ENCODE peak calls at places on chromosome 16, in eight cellular contexts. One of them, this sample, is unnamed.

GRCh38 chr16:84663433-84664101 is 15.3 kb downstream of the KLHL36 start:
- DNase-seq in psoas muscle: no peak
- DNase-seq in neural progenitor cell: no peak
- DNase-seq in gastrocnemius medialis: no peak
- DNase-seq in brain microvascular endothelial cell: no peak
- DNase-seq in PC-9: no peak
- DNase-seq in esophagus squamous epithelium: no peak
- DNase-seq in sigmoid colon: no peak
- DNase-seq in this sample: no peak

GRCh38 chr16:29809850-29810698 is 1.9 kb upstream of the PRRT2 start:
- DNase-seq in psoas muscle: peak; percentile 54
- DNase-seq in neural progenitor cell: peak; percentile 52
- DNase-seq in gastrocnemius medialis: no peak
- DNase-seq in brain microvascular endothelial cell: no peak
- DNase-seq in PC-9: no peak
- DNase-seq in esophagus squamous epithelium: no peak
- DNase-seq in sigmoid colon: no peak
- DNase-seq in this sample: no peak

GRCh38 chr16:74666010-74666421 is 661 bp downstream of the RFWD3 start:
- DNase-seq in psoas muscle: no peak
- DNase-seq in neural progenitor cell: no peak
- DNase-seq in gastrocnemius medialis: no peak
- DNase-seq in brain microvascular endothelial cell: no peak
- DNase-seq in PC-9: no peak
- DNase-seq in esophagus squamous epithelium: no peak
- DNase-seq in sigmoid colon: no peak
- DNase-seq in this sample: no peak

GRCh38 chr16:86509759-86510464 is 415 bp upstream of the FOXF1 start:
- DNase-seq in psoas muscle: peak; percentile 51
- DNase-seq in neural progenitor cell: peak; percentile 71
- DNase-seq in gastrocnemius medialis: no peak
- DNase-seq in brain microvascular endothelial cell: no peak
- DNase-seq in PC-9: no peak
- DNase-seq in esophagus squamous epithelium: no peak
- DNase-seq in sigmoid colon: peak; percentile 98
- DNase-seq in this sample: no peak

GRCh38 chr16:19907161-19907992 is 22.7 kb upstream of the GPRC5B start:
- DNase-seq in psoas muscle: peak; percentile 67
- DNase-seq in neural progenitor cell: peak; percentile 89
- DNase-seq in gastrocnemius medialis: peak; percentile 23
- DNase-seq in brain microvascular endothelial cell: peak; percentile 68
- DNase-seq in PC-9: peak; percentile 49
- DNase-seq in esophagus squamous epithelium: no peak
- DNase-seq in sigmoid colon: peak; percentile 77
- DNase-seq in this sample: peak; percentile 61

GRCh38 chr16:84672276-84673202 is 24.2 kb downstream of the KLHL36 start:
- DNase-seq in psoas muscle: peak; percentile 90
- DNase-seq in neural progenitor cell: peak; percentile 78
- DNase-seq in gastrocnemius medialis: peak; percentile 63
- DNase-seq in brain microvascular endothelial cell: peak; percentile 62
- DNase-seq in PC-9: no peak
- DNase-seq in esophagus squamous epithelium: peak; percentile 15
- DNase-seq in sigmoid colon: peak; percentile 89
- DNase-seq in this sample: peak; percentile 79

GRCh38 chr16:23739516-23739915 is 15.3 kb upstream of the CHP2 start:
- DNase-seq in psoas muscle: no peak
- DNase-seq in neural progenitor cell: no peak
- DNase-seq in gastrocnemius medialis: no peak
- DNase-seq in brain microvascular endothelial cell: no peak
- DNase-seq in PC-9: no peak
- DNase-seq in esophagus squamous epithelium: no peak
- DNase-seq in sigmoid colon: no peak
- DNase-seq in this sample: no peak

GRCh38 chr16:87602005-87602790 is at the start of gene JPH3:
- DNase-seq in psoas muscle: no peak
- DNase-seq in neural progenitor cell: peak; percentile 80
- DNase-seq in gastrocnemius medialis: no peak
- DNase-seq in brain microvascular endothelial cell: no peak
- DNase-seq in PC-9: no peak
- DNase-seq in esophagus squamous epithelium: no peak
- DNase-seq in sigmoid colon: no peak
- DNase-seq in this sample: no peak

GRCh38 chr16:60217787-60218186 is 1483.7 kb upstream of the GOT2 start:
- DNase-seq in psoas muscle: no peak
- DNase-seq in neural progenitor cell: no peak
- DNase-seq in gastrocnemius medialis: no peak
- DNase-seq in brain microvascular endothelial cell: no peak
- DNase-seq in PC-9: no peak
- DNase-seq in esophagus squamous epithelium: no peak
- DNase-seq in sigmoid colon: no peak
- DNase-seq in this sample: no peak

GRCh38 chr16:85074225-85074914 is 37.9 kb downstream of the CIBAR2 start:
- DNase-seq in psoas muscle: no peak
- DNase-seq in neural progenitor cell: no peak
- DNase-seq in gastrocnemius medialis: no peak
- DNase-seq in brain microvascular endothelial cell: no peak
- DNase-seq in PC-9: no peak
- DNase-seq in esophagus squamous epithelium: no peak
- DNase-seq in sigmoid colon: no peak
- DNase-seq in this sample: no peak

GRCh38 chr16:7390974-7391373 is 58.3 kb downstream of the RBFOX1 start:
- DNase-seq in psoas muscle: peak; percentile 88
- DNase-seq in neural progenitor cell: no peak
- DNase-seq in gastrocnemius medialis: peak; percentile 88
- DNase-seq in brain microvascular endothelial cell: no peak
- DNase-seq in PC-9: no peak
- DNase-seq in esophagus squamous epithelium: no peak
- DNase-seq in sigmoid colon: no peak
- DNase-seq in this sample: no peak

GRCh38 chr16:81994485-81994884 is 16.8 kb downstream of the SDR42E1 start:
- DNase-seq in psoas muscle: no peak
- DNase-seq in neural progenitor cell: no peak
- DNase-seq in gastrocnemius medialis: no peak
- DNase-seq in brain microvascular endothelial cell: no peak
- DNase-seq in PC-9: no peak
- DNase-seq in esophagus squamous epithelium: no peak
- DNase-seq in sigmoid colon: no peak
- DNase-seq in this sample: no peak

GRCh38 chr16:2698996-2699750 is 16.9 kb downstream of the KCTD5 start:
- DNase-seq in psoas muscle: peak; percentile 74
- DNase-seq in neural progenitor cell: no peak
- DNase-seq in gastrocnemius medialis: peak; percentile 45
- DNase-seq in brain microvascular endothelial cell: no peak
- DNase-seq in PC-9: peak; percentile 26
- DNase-seq in esophagus squamous epithelium: no peak
- DNase-seq in sigmoid colon: no peak
- DNase-seq in this sample: no peak

GRCh38 chr16:85491798-85492616 is 121.1 kb upstream of the GSE1 start:
- DNase-seq in psoas muscle: peak; percentile 88
- DNase-seq in neural progenitor cell: no peak
- DNase-seq in gastrocnemius medialis: peak; percentile 86
- DNase-seq in brain microvascular endothelial cell: no peak
- DNase-seq in PC-9: peak; percentile 82
- DNase-seq in esophagus squamous epithelium: no peak
- DNase-seq in sigmoid colon: peak; percentile 91
- DNase-seq in this sample: peak; percentile 90

GRCh38 chr16:27383511-27384243 is 18.3 kb upstream of the IL21R start:
- DNase-seq in psoas muscle: peak; percentile 68
- DNase-seq in neural progenitor cell: no peak
- DNase-seq in gastrocnemius medialis: peak; percentile 46
- DNase-seq in brain microvascular endothelial cell: no peak
- DNase-seq in PC-9: no peak
- DNase-seq in esophagus squamous epithelium: no peak
- DNase-seq in sigmoid colon: peak; percentile 71
- DNase-seq in this sample: peak; percentile 49

GRCh38 chr16:50235581-50235980 is 30.8 kb upstream of the ADCY7 start:
- DNase-seq in psoas muscle: no peak
- DNase-seq in neural progenitor cell: peak; percentile 54
- DNase-seq in gastrocnemius medialis: no peak
- DNase-seq in brain microvascular endothelial cell: no peak
- DNase-seq in PC-9: peak; percentile 41
- DNase-seq in esophagus squamous epithelium: no peak
- DNase-seq in sigmoid colon: no peak
- DNase-seq in this sample: no peak
- H3K27ac ChIP-seq in psoas muscle: no peak overlapping the region
- H3K27ac ChIP-seq in neural progenitor cell: no peak overlapping the region
- H3K27ac ChIP-seq in gastrocnemius medialis: no peak overlapping the region
- H3K27ac ChIP-seq in brain microvascular endothelial cell: no peak overlapping the region
- H3K27ac ChIP-seq in PC-9: peak overlapping the region; percentile 53
- H3K27ac ChIP-seq in esophagus squamous epithelium: no peak overlapping the region
- H3K27ac ChIP-seq in sigmoid colon: no peak overlapping the region
- H3K27ac ChIP-seq in this sample: no peak overlapping the region

DNA sequence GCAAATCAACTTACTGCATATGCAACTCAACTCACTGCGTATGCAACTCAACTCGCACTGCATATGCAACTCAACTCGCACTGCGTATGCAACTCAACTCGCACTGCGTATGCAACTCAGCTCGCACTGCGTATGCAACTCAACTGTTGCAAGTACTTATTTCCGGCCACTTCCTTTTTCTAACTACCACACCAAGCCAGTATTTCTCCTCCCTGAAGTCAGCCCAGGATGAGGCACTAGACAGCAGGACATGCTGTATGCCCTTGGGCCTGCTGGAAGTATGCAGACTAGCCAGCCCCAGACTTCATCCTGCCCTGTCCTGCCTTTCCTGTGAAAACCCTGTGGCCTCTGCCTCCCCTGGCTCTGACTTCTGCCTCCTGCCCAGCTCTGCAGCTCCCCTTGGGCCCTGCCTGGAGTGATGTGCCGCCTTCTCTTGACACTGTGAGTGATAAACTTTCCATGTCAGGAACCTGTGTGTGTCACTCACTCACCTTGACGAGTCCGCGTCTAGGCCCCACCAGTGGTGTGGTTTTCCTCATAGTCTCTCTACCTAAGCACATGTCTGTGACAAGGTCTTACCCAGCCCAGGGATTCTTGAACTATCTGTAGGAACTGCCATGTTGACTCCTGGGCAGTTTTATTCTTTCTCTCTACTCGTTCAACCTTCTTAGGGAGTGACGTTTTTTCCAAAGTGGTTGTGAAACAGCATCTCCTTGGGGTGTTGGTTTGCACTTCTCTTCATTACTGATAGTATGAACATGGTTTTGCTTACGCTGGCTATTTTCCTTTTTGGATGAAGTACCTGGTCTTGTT is 16.4 kb downstream of the ZNF778 start:
- DNase-seq in psoas muscle: no peak
- DNase-seq in neural progenitor cell: no peak
- DNase-seq in gastrocnemius medialis: no peak
- DNase-seq in brain microvascular endothelial cell: no peak
- DNase-seq in PC-9: no peak
- DNase-seq in esophagus squamous epithelium: no peak
- DNase-seq in sigmoid colon: no peak
- DNase-seq in this sample: no peak
- H3K36me3 ChIP-seq in psoas muscle: peaks cover 42% of the 10 kb centered on the region
- H3K36me3 ChIP-seq in neural progenitor cell: no peaks in the 10 kb centered on the region
- H3K36me3 ChIP-seq in gastrocnemius medialis: peaks cover 42% of the 10 kb centered on the region
- H3K36me3 ChIP-seq in brain microvascular endothelial cell: peaks cover 42% of the 10 kb centered on the region
- H3K36me3 ChIP-seq in PC-9: peaks cover 5% of the 10 kb centered on the region
- H3K36me3 ChIP-seq in esophagus squamous epithelium: peaks cover 6% of the 10 kb centered on the region
- H3K36me3 ChIP-seq in sigmoid colon: peaks cover 18% of the 10 kb centered on the region
- H3K36me3 ChIP-seq in this sample: no peaks in the 10 kb centered on the region

DNA sequence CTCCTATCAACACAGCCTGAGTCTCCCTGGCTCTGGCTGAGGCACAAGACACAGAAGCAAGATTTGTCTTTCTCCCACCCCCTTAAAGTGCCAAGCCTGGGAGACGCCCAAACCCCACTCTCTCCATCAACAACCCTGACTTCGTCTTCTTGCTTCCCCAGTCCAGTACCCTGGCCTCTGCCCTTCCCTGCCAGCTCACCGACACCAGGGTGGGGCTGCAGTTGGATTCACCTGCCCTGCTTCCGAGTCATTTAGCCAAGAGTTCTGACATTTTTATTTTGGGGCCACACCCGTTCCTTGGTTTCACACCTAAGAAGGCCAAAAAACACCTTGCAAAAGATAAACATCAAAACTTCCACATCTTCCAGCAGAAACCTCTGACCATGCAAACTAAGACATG is 41.7 kb upstream of the GFOD2 start:
- DNase-seq in psoas muscle: no peak
- DNase-seq in neural progenitor cell: no peak
- DNase-seq in gastrocnemius medialis: no peak
- DNase-seq in brain microvascular endothelial cell: no peak
- DNase-seq in PC-9: no peak
- DNase-seq in esophagus squamous epithelium: no peak
- DNase-seq in sigmoid colon: no peak
- DNase-seq in this sample: no peak
- H3K27me3 ChIP-seq in psoas muscle: no peaks in the 10 kb centered on the region
- H3K27me3 ChIP-seq in neural progenitor cell: no peaks in the 10 kb centered on the region
- H3K27me3 ChIP-seq in gastrocnemius medialis: no peaks in the 10 kb centered on the region
- H3K27me3 ChIP-seq in brain microvascular endothelial cell: no peaks in the 10 kb centered on the region
- H3K27me3 ChIP-seq in PC-9: no peaks in the 10 kb centered on the region
- H3K27me3 ChIP-seq in esophagus squamous epithelium: no peaks in the 10 kb centered on the region
- H3K27me3 ChIP-seq in sigmoid colon: no peaks in the 10 kb centered on the region
- H3K27me3 ChIP-seq in this sample: no peaks in the 10 kb centered on the region

DNA sequence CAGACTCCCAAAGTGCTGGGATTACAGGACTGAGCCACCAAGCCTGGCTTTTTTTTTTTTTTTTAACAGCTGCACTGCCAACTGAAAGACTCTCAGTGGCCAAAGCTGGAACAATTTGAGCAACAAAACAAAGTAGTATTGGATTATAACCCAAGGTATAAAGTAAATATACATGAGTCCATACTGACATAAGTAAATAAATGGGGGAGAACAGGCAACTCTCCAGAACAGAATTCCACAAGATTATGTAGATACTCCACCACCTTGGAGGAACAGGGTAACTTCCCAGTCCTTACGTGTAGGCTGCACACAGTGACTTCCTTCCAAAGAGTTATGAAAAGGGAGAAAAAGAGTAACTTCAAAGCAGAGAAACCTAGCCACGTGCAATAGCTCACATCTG is 15.7 kb downstream of the CMC2 start:
- DNase-seq in psoas muscle: no peak
- DNase-seq in neural progenitor cell: no peak
- DNase-seq in gastrocnemius medialis: no peak
- DNase-seq in brain microvascular endothelial cell: no peak
- DNase-seq in PC-9: no peak
- DNase-seq in esophagus squamous epithelium: no peak
- DNase-seq in sigmoid colon: no peak
- DNase-seq in this sample: no peak
- H3K27ac ChIP-seq in psoas muscle: no peak overlapping the region
- H3K27ac ChIP-seq in neural progenitor cell: no peak overlapping the region
- H3K27ac ChIP-seq in gastrocnemius medialis: no peak overlapping the region
- H3K27ac ChIP-seq in brain microvascular endothelial cell: no peak overlapping the region
- H3K27ac ChIP-seq in PC-9: no peak overlapping the region
- H3K27ac ChIP-seq in esophagus squamous epithelium: no peak overlapping the region
- H3K27ac ChIP-seq in sigmoid colon: no peak overlapping the region
- H3K27ac ChIP-seq in this sample: peak overlapping the region; percentile 76